ENCODE peak calls at places on chromosomes 4 and X, in eight cellular contexts. One of them, this sample, is unnamed.

GRCh38 chrX:130700629-130701028 is 202.4 kb downstream of the ENOX2 start:
- DNase-seq in endothelial cell: no peak
- DNase-seq in thoracic aorta: no peak
- DNase-seq in fibroblast of the conjunctiva: no peak
- DNase-seq in iris pigment epithelial cell: no peak
- DNase-seq in endodermal cell: no peak
- DNase-seq in activated CD4-positive, alpha-beta T cell treated with anti-CD3 and anti-CD28 coated beads, Interleukin-2, amount 10 ng/mL, durations not matched to agents 7 days and 5 days: no peak
- DNase-seq in left ventricle myocardium inferior: no peak
- DNase-seq in this sample: no peak

GRCh38 chr4:25914670-25915358 is 794 bp downstream of the SMIM20 start:
- DNase-seq in endodermal cell: no peak
- DNase-seq in thoracic aorta: no peak
- DNase-seq in activated CD4-positive, alpha-beta T cell treated with anti-CD3 and anti-CD28 coated beads, Interleukin-2, amount 10 ng/mL, durations not matched to agents 7 days and 5 days: no peak
- DNase-seq in endothelial cell: no peak
- DNase-seq in left ventricle myocardium inferior: no peak
- DNase-seq in iris pigment epithelial cell: no peak
- DNase-seq in fibroblast of the conjunctiva: no peak
- DNase-seq in this sample: no peak

GRCh38 chrX:107826286-107827136 is 845 bp downstream of the MID2 start:
- DNase-seq in fibroblast of the conjunctiva: no peak
- DNase-seq in endodermal cell: peak; percentile 78
- DNase-seq in iris pigment epithelial cell: peak; percentile 56
- DNase-seq in left ventricle myocardium inferior: peak; percentile 25
- DNase-seq in activated CD4-positive, alpha-beta T cell treated with anti-CD3 and anti-CD28 coated beads, Interleukin-2, amount 10 ng/mL, durations not matched to agents 7 days and 5 days: no peak
- DNase-seq in endothelial cell: peak; percentile 22
- DNase-seq in thoracic aorta: no peak
- DNase-seq in this sample: peak; percentile 61

GRCh38 chr4:25310066-25310824 is 2.3 kb upstream of the ZCCHC4 start:
- DNase-seq in fibroblast of the conjunctiva: no peak
- DNase-seq in iris pigment epithelial cell: no peak
- DNase-seq in thoracic aorta: no peak
- DNase-seq in left ventricle myocardium inferior: no peak
- DNase-seq in endodermal cell: no peak
- DNase-seq in activated CD4-positive, alpha-beta T cell treated with anti-CD3 and anti-CD28 coated beads, Interleukin-2, amount 10 ng/mL, durations not matched to agents 7 days and 5 days: no peak
- DNase-seq in endothelial cell: no peak
- DNase-seq in this sample: no peak

GRCh38 chr4:98828801-98829200 is 100.1 kb downstream of the EIF4E start:
- DNase-seq in fibroblast of the conjunctiva: no peak
- DNase-seq in endothelial cell: no peak
- DNase-seq in activated CD4-positive, alpha-beta T cell treated with anti-CD3 and anti-CD28 coated beads, Interleukin-2, amount 10 ng/mL, durations not matched to agents 7 days and 5 days: peak; percentile 32
- DNase-seq in endodermal cell: peak; percentile 73
- DNase-seq in left ventricle myocardium inferior: no peak
- DNase-seq in iris pigment epithelial cell: peak; percentile 5
- DNase-seq in thoracic aorta: no peak
- DNase-seq in this sample: no peak

GRCh38 chrX:2913118-2913517 is 16.0 kb downstream of the ARSD start:
- DNase-seq in endothelial cell: no peak
- DNase-seq in activated CD4-positive, alpha-beta T cell treated with anti-CD3 and anti-CD28 coated beads, Interleukin-2, amount 10 ng/mL, durations not matched to agents 7 days and 5 days: no peak
- DNase-seq in left ventricle myocardium inferior: no peak
- DNase-seq in fibroblast of the conjunctiva: no peak
- DNase-seq in iris pigment epithelial cell: no peak
- DNase-seq in endodermal cell: peak; percentile 71
- DNase-seq in thoracic aorta: no peak
- DNase-seq in this sample: no peak

GRCh38 chrX:23100826-23101225 is 101.1 kb downstream of the DDX53 start:
- DNase-seq in endodermal cell: no peak
- DNase-seq in endothelial cell: no peak
- DNase-seq in thoracic aorta: no peak
- DNase-seq in activated CD4-positive, alpha-beta T cell treated with anti-CD3 and anti-CD28 coated beads, Interleukin-2, amount 10 ng/mL, durations not matched to agents 7 days and 5 days: no peak
- DNase-seq in fibroblast of the conjunctiva: no peak
- DNase-seq in left ventricle myocardium inferior: no peak
- DNase-seq in iris pigment epithelial cell: no peak
- DNase-seq in this sample: no peak

GRCh38 chr4:139665690-139666529 is at the start of gene MGST2:
- DNase-seq in thoracic aorta: no peak
- DNase-seq in left ventricle myocardium inferior: peak; percentile 77
- DNase-seq in endodermal cell: peak; percentile 90
- DNase-seq in iris pigment epithelial cell: peak; percentile 78
- DNase-seq in endothelial cell: peak; percentile 70
- DNase-seq in fibroblast of the conjunctiva: no peak
- DNase-seq in activated CD4-positive, alpha-beta T cell treated with anti-CD3 and anti-CD28 coated beads, Interleukin-2, amount 10 ng/mL, durations not matched to agents 7 days and 5 days: peak; percentile 38
- DNase-seq in this sample: peak; percentile 36

GRCh38 chr4:184473515-184474260 is 662 bp downstream of the IRF2 start:
- DNase-seq in left ventricle myocardium inferior: peak; percentile 42
- DNase-seq in fibroblast of the conjunctiva: no peak
- DNase-seq in thoracic aorta: no peak
- DNase-seq in activated CD4-positive, alpha-beta T cell treated with anti-CD3 and anti-CD28 coated beads, Interleukin-2, amount 10 ng/mL, durations not matched to agents 7 days and 5 days: peak; percentile 68
- DNase-seq in iris pigment epithelial cell: peak; percentile 45
- DNase-seq in endodermal cell: peak; percentile 81
- DNase-seq in endothelial cell: peak; percentile 48
- DNase-seq in this sample: peak; percentile 45

GRCh38 chr4:137536789-137537561 is 4.7 kb upstream of the PCDH18 start:
- DNase-seq in activated CD4-positive, alpha-beta T cell treated with anti-CD3 and anti-CD28 coated beads, Interleukin-2, amount 10 ng/mL, durations not matched to agents 7 days and 5 days: no peak
- DNase-seq in iris pigment epithelial cell: no peak
- DNase-seq in thoracic aorta: no peak
- DNase-seq in endodermal cell: no peak
- DNase-seq in left ventricle myocardium inferior: no peak
- DNase-seq in fibroblast of the conjunctiva: no peak
- DNase-seq in endothelial cell: no peak
- DNase-seq in this sample: no peak

GRCh38 chr4:73220815-73221214 is 37.8 kb downstream of the ANKRD17 start:
- DNase-seq in iris pigment epithelial cell: no peak
- DNase-seq in left ventricle myocardium inferior: no peak
- DNase-seq in endothelial cell: no peak
- DNase-seq in activated CD4-positive, alpha-beta T cell treated with anti-CD3 and anti-CD28 coated beads, Interleukin-2, amount 10 ng/mL, durations not matched to agents 7 days and 5 days: no peak
- DNase-seq in thoracic aorta: no peak
- DNase-seq in fibroblast of the conjunctiva: no peak
- DNase-seq in endodermal cell: no peak
- DNase-seq in this sample: no peak

GRCh38 chrX:104343408-104344129 is 88.8 kb upstream of the ESX1 start:
- DNase-seq in fibroblast of the conjunctiva: peak; percentile 67
- DNase-seq in activated CD4-positive, alpha-beta T cell treated with anti-CD3 and anti-CD28 coated beads, Interleukin-2, amount 10 ng/mL, durations not matched to agents 7 days and 5 days: peak; percentile 48
- DNase-seq in endothelial cell: peak; percentile 68
- DNase-seq in endodermal cell: peak; percentile 85
- DNase-seq in thoracic aorta: no peak
- DNase-seq in left ventricle myocardium inferior: no peak
- DNase-seq in iris pigment epithelial cell: peak; percentile 82
- DNase-seq in this sample: peak; percentile 2

GRCh38 chrX:148741441-148741840 is 241.0 kb downstream of the AFF2 start:
- DNase-seq in endothelial cell: peak; percentile 2
- DNase-seq in fibroblast of the conjunctiva: no peak
- DNase-seq in left ventricle myocardium inferior: no peak
- DNase-seq in thoracic aorta: no peak
- DNase-seq in iris pigment epithelial cell: no peak
- DNase-seq in activated CD4-positive, alpha-beta T cell treated with anti-CD3 and anti-CD28 coated beads, Interleukin-2, amount 10 ng/mL, durations not matched to agents 7 days and 5 days: no peak
- DNase-seq in endodermal cell: peak; percentile 75
- DNase-seq in this sample: no peak

GRCh38 chr4:168651374-168651773 is 154.5 kb downstream of the PALLD start:
- DNase-seq in fibroblast of the conjunctiva: no peak
- DNase-seq in endothelial cell: no peak
- DNase-seq in iris pigment epithelial cell: peak; percentile 80
- DNase-seq in left ventricle myocardium inferior: no peak
- DNase-seq in endodermal cell: no peak
- DNase-seq in activated CD4-positive, alpha-beta T cell treated with anti-CD3 and anti-CD28 coated beads, Interleukin-2, amount 10 ng/mL, durations not matched to agents 7 days and 5 days: no peak
- DNase-seq in thoracic aorta: no peak
- DNase-seq in this sample: no peak

GRCh38 chr4:186260504-186261448 is 5.2 kb upstream of the F11 start:
- DNase-seq in iris pigment epithelial cell: no peak
- DNase-seq in activated CD4-positive, alpha-beta T cell treated with anti-CD3 and anti-CD28 coated beads, Interleukin-2, amount 10 ng/mL, durations not matched to agents 7 days and 5 days: no peak
- DNase-seq in thoracic aorta: no peak
- DNase-seq in left ventricle myocardium inferior: no peak
- DNase-seq in fibroblast of the conjunctiva: no peak
- DNase-seq in endothelial cell: no peak
- DNase-seq in endodermal cell: no peak
- DNase-seq in this sample: no peak

GRCh38 chrX:8244301-8244700 is 73.2 kb upstream of the VCX2 start:
- DNase-seq in endodermal cell: no peak
- DNase-seq in endothelial cell: no peak
- DNase-seq in left ventricle myocardium inferior: no peak
- DNase-seq in thoracic aorta: no peak
- DNase-seq in iris pigment epithelial cell: no peak
- DNase-seq in activated CD4-positive, alpha-beta T cell treated with anti-CD3 and anti-CD28 coated beads, Interleukin-2, amount 10 ng/mL, durations not matched to agents 7 days and 5 days: no peak
- DNase-seq in fibroblast of the conjunctiva: no peak
- DNase-seq in this sample: no peak

GRCh38 chr4:824461-825062 is 1.4 kb downstream of the CPLX1 start:
- DNase-seq in left ventricle myocardium inferior: no peak
- DNase-seq in activated CD4-positive, alpha-beta T cell treated with anti-CD3 and anti-CD28 coated beads, Interleukin-2, amount 10 ng/mL, durations not matched to agents 7 days and 5 days: no peak
- DNase-seq in fibroblast of the conjunctiva: no peak
- DNase-seq in endothelial cell: no peak
- DNase-seq in iris pigment epithelial cell: no peak
- DNase-seq in thoracic aorta: no peak
- DNase-seq in endodermal cell: peak; percentile 56
- DNase-seq in this sample: no peak

GRCh38 chr4:5863461-5864113 is 29.3 kb downstream of the CRMP1 start:
- DNase-seq in endothelial cell: no peak
- DNase-seq in fibroblast of the conjunctiva: peak; percentile 70
- DNase-seq in activated CD4-positive, alpha-beta T cell treated with anti-CD3 and anti-CD28 coated beads, Interleukin-2, amount 10 ng/mL, durations not matched to agents 7 days and 5 days: peak; percentile 61
- DNase-seq in iris pigment epithelial cell: peak; percentile 97
- DNase-seq in left ventricle myocardium inferior: no peak
- DNase-seq in thoracic aorta: no peak
- DNase-seq in endodermal cell: no peak
- DNase-seq in this sample: peak; percentile 41

GRCh38 chrX:72050011-72050410 is 81.7 kb downstream of the RTL5 start:
- DNase-seq in iris pigment epithelial cell: no peak
- DNase-seq in endothelial cell: no peak
- DNase-seq in fibroblast of the conjunctiva: peak; percentile 41
- DNase-seq in endodermal cell: peak; percentile 4
- DNase-seq in left ventricle myocardium inferior: no peak
- DNase-seq in activated CD4-positive, alpha-beta T cell treated with anti-CD3 and anti-CD28 coated beads, Interleukin-2, amount 10 ng/mL, durations not matched to agents 7 days and 5 days: no peak
- DNase-seq in thoracic aorta: no peak
- DNase-seq in this sample: no peak

GRCh38 chr4:173536808-173537429 is 6.9 kb upstream of the HAND2 start:
- DNase-seq in fibroblast of the conjunctiva: no peak
- DNase-seq in thoracic aorta: no peak
- DNase-seq in iris pigment epithelial cell: no peak
- DNase-seq in endothelial cell: peak; percentile 52
- DNase-seq in left ventricle myocardium inferior: no peak
- DNase-seq in endodermal cell: peak; percentile 89
- DNase-seq in activated CD4-positive, alpha-beta T cell treated with anti-CD3 and anti-CD28 coated beads, Interleukin-2, amount 10 ng/mL, durations not matched to agents 7 days and 5 days: no peak
- DNase-seq in this sample: no peak

GRCh38 chrX:110131031-110131430 is 128.1 kb downstream of the TMEM164 start:
- DNase-seq in fibroblast of the conjunctiva: no peak
- DNase-seq in left ventricle myocardium inferior: no peak
- DNase-seq in endodermal cell: no peak
- DNase-seq in endothelial cell: no peak
- DNase-seq in iris pigment epithelial cell: no peak
- DNase-seq in thoracic aorta: no peak
- DNase-seq in activated CD4-positive, alpha-beta T cell treated with anti-CD3 and anti-CD28 coated beads, Interleukin-2, amount 10 ng/mL, durations not matched to agents 7 days and 5 days: no peak
- DNase-seq in this sample: no peak

GRCh38 chr4:107275192-107275591 is 239.1 kb upstream of the DKK2 start:
- DNase-seq in thoracic aorta: no peak
- DNase-seq in left ventricle myocardium inferior: no peak
- DNase-seq in fibroblast of the conjunctiva: no peak
- DNase-seq in activated CD4-positive, alpha-beta T cell treated with anti-CD3 and anti-CD28 coated beads, Interleukin-2, amount 10 ng/mL, durations not matched to agents 7 days and 5 days: no peak
- DNase-seq in endothelial cell: no peak
- DNase-seq in endodermal cell: no peak
- DNase-seq in iris pigment epithelial cell: no peak
- DNase-seq in this sample: no peak

GRCh38 chrX:40146471-40147398 is 49.0 kb upstream of the BCOR start:
- DNase-seq in iris pigment epithelial cell: peak; percentile 44
- DNase-seq in endothelial cell: peak; percentile 21
- DNase-seq in endodermal cell: peak; percentile 88
- DNase-seq in activated CD4-positive, alpha-beta T cell treated with anti-CD3 and anti-CD28 coated beads, Interleukin-2, amount 10 ng/mL, durations not matched to agents 7 days and 5 days: peak; percentile 31
- DNase-seq in fibroblast of the conjunctiva: no peak
- DNase-seq in left ventricle myocardium inferior: no peak
- DNase-seq in thoracic aorta: no peak
- DNase-seq in this sample: no peak

GRCh38 chrX:140091276-140091886 is 126.1 kb upstream of the CXorf66 start:
- DNase-seq in left ventricle myocardium inferior: peak; percentile 25
- DNase-seq in endothelial cell: peak; percentile 31
- DNase-seq in activated CD4-positive, alpha-beta T cell treated with anti-CD3 and anti-CD28 coated beads, Interleukin-2, amount 10 ng/mL, durations not matched to agents 7 days and 5 days: peak; percentile 16
- DNase-seq in endodermal cell: peak; percentile 81
- DNase-seq in fibroblast of the conjunctiva: no peak
- DNase-seq in iris pigment epithelial cell: no peak
- DNase-seq in thoracic aorta: no peak
- DNase-seq in this sample: peak; percentile 6

GRCh38 chrX:48003758-48004457 is at the start of gene ZNF182:
- DNase-seq in fibroblast of the conjunctiva: peak; percentile 81
- DNase-seq in left ventricle myocardium inferior: peak; percentile 94
- DNase-seq in iris pigment epithelial cell: peak; percentile 75
- DNase-seq in endothelial cell: peak; percentile 87
- DNase-seq in activated CD4-positive, alpha-beta T cell treated with anti-CD3 and anti-CD28 coated beads, Interleukin-2, amount 10 ng/mL, durations not matched to agents 7 days and 5 days: peak; percentile 93
- DNase-seq in thoracic aorta: peak; percentile 82
- DNase-seq in endodermal cell: peak; percentile 95
- DNase-seq in this sample: peak; percentile 83

GRCh38 chr4:1345905-1346780 is 865 bp upstream of the UVSSA start:
- DNase-seq in endothelial cell: peak; percentile 61
- DNase-seq in fibroblast of the conjunctiva: no peak
- DNase-seq in left ventricle myocardium inferior: peak; percentile 61
- DNase-seq in iris pigment epithelial cell: peak; percentile 58
- DNase-seq in endodermal cell: peak; percentile 88
- DNase-seq in thoracic aorta: no peak
- DNase-seq in activated CD4-positive, alpha-beta T cell treated with anti-CD3 and anti-CD28 coated beads, Interleukin-2, amount 10 ng/mL, durations not matched to agents 7 days and 5 days: peak; percentile 75
- DNase-seq in this sample: no peak

GRCh38 chr4:159979953-159980352 is 877.1 kb downstream of the RAPGEF2 start:
- DNase-seq in endodermal cell: no peak
- DNase-seq in activated CD4-positive, alpha-beta T cell treated with anti-CD3 and anti-CD28 coated beads, Interleukin-2, amount 10 ng/mL, durations not matched to agents 7 days and 5 days: no peak
- DNase-seq in endothelial cell: no peak
- DNase-seq in left ventricle myocardium inferior: no peak
- DNase-seq in iris pigment epithelial cell: no peak
- DNase-seq in fibroblast of the conjunctiva: no peak
- DNase-seq in thoracic aorta: no peak
- DNase-seq in this sample: no peak

GRCh38 chr4:53586121-53586816 is 5.0 kb downstream of the LNX1 start:
- DNase-seq in iris pigment epithelial cell: peak; percentile 97
- DNase-seq in left ventricle myocardium inferior: no peak
- DNase-seq in endodermal cell: no peak
- DNase-seq in fibroblast of the conjunctiva: peak; percentile 76
- DNase-seq in activated CD4-positive, alpha-beta T cell treated with anti-CD3 and anti-CD28 coated beads, Interleukin-2, amount 10 ng/mL, durations not matched to agents 7 days and 5 days: no peak
- DNase-seq in thoracic aorta: no peak
- DNase-seq in endothelial cell: no peak
- DNase-seq in this sample: no peak

GRCh38 chr4:19748470-19748869 is 503.2 kb upstream of the SLIT2 start:
- DNase-seq in iris pigment epithelial cell: peak; percentile 93
- DNase-seq in fibroblast of the conjunctiva: peak; percentile 92
- DNase-seq in endodermal cell: no peak
- DNase-seq in activated CD4-positive, alpha-beta T cell treated with anti-CD3 and anti-CD28 coated beads, Interleukin-2, amount 10 ng/mL, durations not matched to agents 7 days and 5 days: no peak
- DNase-seq in thoracic aorta: no peak
- DNase-seq in left ventricle myocardium inferior: peak; percentile 17
- DNase-seq in endothelial cell: no peak
- DNase-seq in this sample: no peak

GRCh38 chrX:118976599-118977340 is 2.4 kb downstream of the LONRF3 start:
- DNase-seq in left ventricle myocardium inferior: peak; percentile 27
- DNase-seq in endothelial cell: peak; percentile 7
- DNase-seq in activated CD4-positive, alpha-beta T cell treated with anti-CD3 and anti-CD28 coated beads, Interleukin-2, amount 10 ng/mL, durations not matched to agents 7 days and 5 days: no peak
- DNase-seq in fibroblast of the conjunctiva: no peak
- DNase-seq in iris pigment epithelial cell: no peak
- DNase-seq in endodermal cell: peak; percentile 54
- DNase-seq in thoracic aorta: no peak
- DNase-seq in this sample: peak; percentile 19

GRCh38 chrX:134025986-134026731 is 40.8 kb upstream of the GPC3 start:
- DNase-seq in fibroblast of the conjunctiva: no peak
- DNase-seq in iris pigment epithelial cell: no peak
- DNase-seq in left ventricle myocardium inferior: no peak
- DNase-seq in activated CD4-positive, alpha-beta T cell treated with anti-CD3 and anti-CD28 coated beads, Interleukin-2, amount 10 ng/mL, durations not matched to agents 7 days and 5 days: no peak
- DNase-seq in thoracic aorta: no peak
- DNase-seq in endothelial cell: peak; percentile 4
- DNase-seq in endodermal cell: peak; percentile 49
- DNase-seq in this sample: no peak

GRCh38 chr4:29970626-29971025 is 749.5 kb upstream of the PCDH7 start:
- DNase-seq in left ventricle myocardium inferior: no peak
- DNase-seq in iris pigment epithelial cell: peak; percentile 9
- DNase-seq in thoracic aorta: no peak
- DNase-seq in fibroblast of the conjunctiva: no peak
- DNase-seq in endothelial cell: peak; percentile 11
- DNase-seq in endodermal cell: peak; percentile 60
- DNase-seq in activated CD4-positive, alpha-beta T cell treated with anti-CD3 and anti-CD28 coated beads, Interleukin-2, amount 10 ng/mL, durations not matched to agents 7 days and 5 days: no peak
- DNase-seq in this sample: no peak

GRCh38 chr4:169557061-169557636 is 55.2 kb downstream of the NEK1 start:
- DNase-seq in fibroblast of the conjunctiva: no peak
- DNase-seq in thoracic aorta: no peak
- DNase-seq in activated CD4-positive, alpha-beta T cell treated with anti-CD3 and anti-CD28 coated beads, Interleukin-2, amount 10 ng/mL, durations not matched to agents 7 days and 5 days: no peak
- DNase-seq in endothelial cell: no peak
- DNase-seq in endodermal cell: no peak
- DNase-seq in iris pigment epithelial cell: no peak
- DNase-seq in left ventricle myocardium inferior: no peak
- DNase-seq in this sample: no peak

GRCh38 chr4:31737419-31737818 is 1017.2 kb downstream of the PCDH7 start:
- DNase-seq in thoracic aorta: no peak
- DNase-seq in activated CD4-positive, alpha-beta T cell treated with anti-CD3 and anti-CD28 coated beads, Interleukin-2, amount 10 ng/mL, durations not matched to agents 7 days and 5 days: no peak
- DNase-seq in fibroblast of the conjunctiva: no peak
- DNase-seq in endothelial cell: no peak
- DNase-seq in iris pigment epithelial cell: no peak
- DNase-seq in left ventricle myocardium inferior: no peak
- DNase-seq in endodermal cell: no peak
- DNase-seq in this sample: no peak

This sample was measured in posterior cingulate gyrus.